ENCODE peak calls at places on chromosomes 4 and X, in six cellular contexts. One of them, this sample, is unnamed.

GRCh38 chr4:175339100-175339707 is 421.0 kb downstream of the ADAM29 start:
- DNase-seq in upper lobe of right lung: no peak
- DNase-seq in HFF-Myc: no peak
- DNase-seq in endothelial cell of umbilical vein: no peak
- DNase-seq in sigmoid colon: no peak
- DNase-seq in endodermal cell: no peak
- DNase-seq in this sample: no peak

GRCh38 chr4:138672393-138672976 is 343.1 kb upstream of the NOCT start:
- DNase-seq in upper lobe of right lung: no peak
- DNase-seq in HFF-Myc: no peak
- DNase-seq in endothelial cell of umbilical vein: no peak
- DNase-seq in sigmoid colon: no peak
- DNase-seq in endodermal cell: no peak
- DNase-seq in this sample: peak

GRCh38 chr4:14646831-14647230 is 355.4 kb upstream of the CPEB2 start:
- DNase-seq in upper lobe of right lung: no peak
- DNase-seq in HFF-Myc: no peak
- DNase-seq in endothelial cell of umbilical vein: no peak
- DNase-seq in sigmoid colon: no peak
- DNase-seq in endodermal cell: no peak
- DNase-seq in this sample: no peak

GRCh38 chrX:57451426-57452020 is 140.3 kb upstream of the ZXDB start:
- DNase-seq in upper lobe of right lung: no peak
- DNase-seq in HFF-Myc: no peak
- DNase-seq in endothelial cell of umbilical vein: peak
- DNase-seq in sigmoid colon: no peak
- DNase-seq in endodermal cell: no peak
- DNase-seq in this sample: no peak

GRCh38 chr4:71980976-71981375 is 50.8 kb upstream of the NPFFR2 start:
- DNase-seq in upper lobe of right lung: no peak
- DNase-seq in HFF-Myc: no peak
- DNase-seq in endothelial cell of umbilical vein: no peak
- DNase-seq in sigmoid colon: no peak
- DNase-seq in endodermal cell: no peak
- DNase-seq in this sample: no peak

GRCh38 chr4:110231869-110232268 is 33.5 kb upstream of the ELOVL6 start:
- DNase-seq in upper lobe of right lung: no peak
- DNase-seq in HFF-Myc: no peak
- DNase-seq in endothelial cell of umbilical vein: no peak
- DNase-seq in sigmoid colon: no peak
- DNase-seq in endodermal cell: no peak
- DNase-seq in this sample: no peak

GRCh38 chr4:94126669-94127068 is 81.0 kb upstream of the SMARCAD1 start:
- DNase-seq in upper lobe of right lung: no peak
- DNase-seq in HFF-Myc: no peak
- DNase-seq in endothelial cell of umbilical vein: no peak
- DNase-seq in sigmoid colon: no peak
- DNase-seq in endodermal cell: no peak
- DNase-seq in this sample: no peak

GRCh38 chr4:76943129-76943620 is 6.4 kb upstream of the SEPTIN11 start:
- DNase-seq in upper lobe of right lung: no peak
- DNase-seq in HFF-Myc: no peak
- DNase-seq in endothelial cell of umbilical vein: peak
- DNase-seq in sigmoid colon: no peak
- DNase-seq in endodermal cell: no peak
- DNase-seq in this sample: no peak

GRCh38 chr4:183758006-183758734 is 99.1 kb downstream of the TRAPPC11 start:
- DNase-seq in upper lobe of right lung: no peak
- DNase-seq in HFF-Myc: no peak
- DNase-seq in endothelial cell of umbilical vein: no peak
- DNase-seq in sigmoid colon: no peak
- DNase-seq in endodermal cell: peak
- DNase-seq in this sample: no peak

GRCh38 chrX:130909469-130910136 is 6.6 kb upstream of the ENOX2 start:
- DNase-seq in upper lobe of right lung: no peak
- DNase-seq in HFF-Myc: no peak
- DNase-seq in endothelial cell of umbilical vein: no peak
- DNase-seq in sigmoid colon: no peak
- DNase-seq in endodermal cell: no peak
- DNase-seq in this sample: no peak

GRCh38 chrX:130916636-130917422 is 13.8 kb upstream of the ENOX2 start:
- DNase-seq in upper lobe of right lung: no peak
- DNase-seq in HFF-Myc: peak
- DNase-seq in endothelial cell of umbilical vein: peak
- DNase-seq in sigmoid colon: no peak
- DNase-seq in endodermal cell: peak
- DNase-seq in this sample: peak

GRCh38 chrX:130915302-130915701 is 12.3 kb upstream of the ENOX2 start:
- DNase-seq in upper lobe of right lung: no peak
- DNase-seq in HFF-Myc: no peak
- DNase-seq in endothelial cell of umbilical vein: no peak
- DNase-seq in sigmoid colon: no peak
- DNase-seq in endodermal cell: no peak
- DNase-seq in this sample: no peak
- TF ChIP-seq CTCF in upper lobe of right lung: no peak
- TF ChIP-seq CTCF in HFF-Myc: no peak
- TF ChIP-seq CTCF in endothelial cell of umbilical vein: no peak
- TF ChIP-seq CTCF in sigmoid colon: no peak
- TF ChIP-seq CTCF in endodermal cell: no peak
- TF ChIP-seq CTCF in this sample: no peak

GRCh38 chr4:99947608-99948007 is 1.2 kb upstream of the DNAJB14 start:
- DNase-seq in upper lobe of right lung: no peak
- DNase-seq in HFF-Myc: no peak
- DNase-seq in endothelial cell of umbilical vein: no peak
- DNase-seq in sigmoid colon: no peak
- DNase-seq in endodermal cell: no peak
- DNase-seq in this sample: no peak

GRCh38 chr4:99945718-99946345 is 586 bp downstream of the DNAJB14 start:
- DNase-seq in upper lobe of right lung: no peak
- DNase-seq in HFF-Myc: no peak
- DNase-seq in endothelial cell of umbilical vein: peak
- DNase-seq in sigmoid colon: peak
- DNase-seq in endodermal cell: no peak
- DNase-seq in this sample: peak

GRCh38 chr4:99949034-99949998 is 759 bp downstream of the H2AZ1 start:
- DNase-seq in upper lobe of right lung: peak
- DNase-seq in HFF-Myc: peak
- DNase-seq in endothelial cell of umbilical vein: peak
- DNase-seq in sigmoid colon: peak
- DNase-seq in endodermal cell: peak
- DNase-seq in this sample: peak

GRCh38 chr4:99946346-99947189 is at the start of gene DNAJB14:
- DNase-seq in upper lobe of right lung: peak
- DNase-seq in HFF-Myc: no peak
- DNase-seq in endothelial cell of umbilical vein: peak
- DNase-seq in sigmoid colon: peak
- DNase-seq in endodermal cell: peak
- DNase-seq in this sample: peak

GRCh38 chr4:99947190-99947578 is 766 bp upstream of the DNAJB14 start:
- DNase-seq in upper lobe of right lung: no peak
- DNase-seq in HFF-Myc: no peak
- DNase-seq in endothelial cell of umbilical vein: peak
- DNase-seq in sigmoid colon: no peak
- DNase-seq in endodermal cell: no peak
- DNase-seq in this sample: no peak
- H3K4me3 ChIP-seq in upper lobe of right lung: peak
- H3K4me3 ChIP-seq in HFF-Myc: peak
- H3K4me3 ChIP-seq in endothelial cell of umbilical vein: peak
- H3K4me3 ChIP-seq in sigmoid colon: peak
- H3K4me3 ChIP-seq in endodermal cell: peak
- H3K4me3 ChIP-seq in this sample: peak

GRCh38 chr4:163679189-163679588 is 184.7 kb downstream of the TMA16 start:
- DNase-seq in upper lobe of right lung: no peak
- DNase-seq in HFF-Myc: no peak
- DNase-seq in endothelial cell of umbilical vein: no peak
- DNase-seq in sigmoid colon: no peak
- DNase-seq in endodermal cell: no peak
- DNase-seq in this sample: peak
- TF ChIP-seq CTCF in upper lobe of right lung: no peak
- TF ChIP-seq CTCF in HFF-Myc: no peak
- TF ChIP-seq CTCF in endothelial cell of umbilical vein: no peak
- TF ChIP-seq CTCF in sigmoid colon: no peak
- TF ChIP-seq CTCF in endodermal cell: peak
- TF ChIP-seq CTCF in this sample: peak

DNA sequence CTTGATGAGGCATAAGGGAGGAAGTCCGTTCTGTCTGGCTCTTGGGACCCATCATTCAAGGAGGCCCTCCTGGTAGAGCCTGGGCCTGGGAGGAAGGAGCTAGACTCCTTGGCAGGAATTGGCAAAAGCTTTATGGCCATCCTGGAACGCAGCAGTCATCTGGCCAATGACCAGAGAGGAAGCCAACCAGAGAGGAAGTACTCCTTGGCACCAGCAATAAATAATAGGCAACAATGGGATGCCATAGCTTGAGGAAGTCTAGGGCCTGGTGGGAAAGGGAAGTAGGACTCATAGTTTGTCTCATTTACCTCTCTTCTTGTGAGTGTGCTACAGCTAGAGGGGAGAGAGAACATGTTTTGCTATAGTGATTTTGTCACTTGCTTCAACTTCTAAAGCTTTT is 53.1 kb downstream of the MSN start:
- DNase-seq in upper lobe of right lung: no peak
- DNase-seq in HFF-Myc: no peak
- DNase-seq in endothelial cell of umbilical vein: peak
- DNase-seq in sigmoid colon: no peak
- DNase-seq in endodermal cell: no peak
- DNase-seq in this sample: no peak
- H3K4me3 ChIP-seq in upper lobe of right lung: no peak
- H3K4me3 ChIP-seq in HFF-Myc: no peak
- H3K4me3 ChIP-seq in endothelial cell of umbilical vein: no peak
- H3K4me3 ChIP-seq in sigmoid colon: no peak
- H3K4me3 ChIP-seq in endodermal cell: no peak
- H3K4me3 ChIP-seq in this sample: no peak

DNA sequence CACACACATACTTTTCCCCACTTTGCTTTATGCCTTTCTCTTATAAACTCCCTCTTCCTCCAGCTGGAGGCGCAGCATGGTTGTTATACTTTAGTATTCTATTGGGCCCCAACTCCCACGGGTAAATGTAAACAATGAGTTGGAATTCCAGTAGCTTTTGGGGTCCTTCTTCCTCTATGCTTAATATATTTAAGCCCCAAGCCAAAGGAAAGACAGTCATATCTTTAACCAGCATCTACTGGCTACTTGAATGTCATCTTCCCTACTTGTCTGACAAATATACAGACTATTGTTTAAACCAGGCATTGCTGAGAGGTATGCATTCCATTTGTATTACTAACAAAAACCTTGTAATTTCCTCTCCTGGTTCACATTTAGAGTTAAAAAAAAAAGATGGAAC is 72.9 kb downstream of the WDR19 start:
- DNase-seq in upper lobe of right lung: no peak
- DNase-seq in HFF-Myc: peak
- DNase-seq in endothelial cell of umbilical vein: peak
- DNase-seq in sigmoid colon: no peak
- DNase-seq in endodermal cell: no peak
- DNase-seq in this sample: no peak
- TF ChIP-seq CTCF in upper lobe of right lung: no peak
- TF ChIP-seq CTCF in HFF-Myc: peak
- TF ChIP-seq CTCF in endothelial cell of umbilical vein: peak
- TF ChIP-seq CTCF in sigmoid colon: no peak
- TF ChIP-seq CTCF in endodermal cell: peak
- TF ChIP-seq CTCF in this sample: no peak

GRCh38 chr4:42331914-42332368 is 65.3 kb upstream of the SHISA3 start:
- DNase-seq in upper lobe of right lung: no peak
- DNase-seq in HFF-Myc: no peak
- DNase-seq in endothelial cell of umbilical vein: peak
- DNase-seq in sigmoid colon: peak
- DNase-seq in endodermal cell: no peak
- DNase-seq in this sample: peak
- H3K4me3 ChIP-seq in upper lobe of right lung: no peak
- H3K4me3 ChIP-seq in HFF-Myc: no peak
- H3K4me3 ChIP-seq in endothelial cell of umbilical vein: no peak
- H3K4me3 ChIP-seq in sigmoid colon: no peak
- H3K4me3 ChIP-seq in endodermal cell: no peak
- H3K4me3 ChIP-seq in this sample: no peak

GRCh38 chr4:105145059-105145912 is 1.4 kb upstream of the TET2 start:
- DNase-seq in upper lobe of right lung: no peak
- DNase-seq in HFF-Myc: no peak
- DNase-seq in endothelial cell of umbilical vein: peak
- DNase-seq in sigmoid colon: no peak
- DNase-seq in endodermal cell: no peak
- DNase-seq in this sample: peak

GRCh38 chr4:105137460-105137859 is 9.2 kb upstream of the TET2 start:
- DNase-seq in upper lobe of right lung: no peak
- DNase-seq in HFF-Myc: no peak
- DNase-seq in endothelial cell of umbilical vein: no peak
- DNase-seq in sigmoid colon: no peak
- DNase-seq in endodermal cell: no peak
- DNase-seq in this sample: no peak

GRCh38 chr4:105145913-105146285 is 777 bp upstream of the TET2 start:
- DNase-seq in upper lobe of right lung: peak
- DNase-seq in HFF-Myc: no peak
- DNase-seq in endothelial cell of umbilical vein: peak
- DNase-seq in sigmoid colon: peak
- DNase-seq in endodermal cell: peak
- DNase-seq in this sample: peak

GRCh38 chr4:105139646-105140045 is 7.0 kb upstream of the TET2 start:
- DNase-seq in upper lobe of right lung: no peak
- DNase-seq in HFF-Myc: no peak
- DNase-seq in endothelial cell of umbilical vein: no peak
- DNase-seq in sigmoid colon: no peak
- DNase-seq in endodermal cell: no peak
- DNase-seq in this sample: no peak

GRCh38 chr4:105140684-105141490 is 5.8 kb upstream of the TET2 start:
- DNase-seq in upper lobe of right lung: no peak
- DNase-seq in HFF-Myc: no peak
- DNase-seq in endothelial cell of umbilical vein: peak
- DNase-seq in sigmoid colon: no peak
- DNase-seq in endodermal cell: peak
- DNase-seq in this sample: peak
- TF ChIP-seq CTCF in upper lobe of right lung: peak
- TF ChIP-seq CTCF in HFF-Myc: peak
- TF ChIP-seq CTCF in endothelial cell of umbilical vein: peak
- TF ChIP-seq CTCF in sigmoid colon: peak
- TF ChIP-seq CTCF in endodermal cell: peak
- TF ChIP-seq CTCF in this sample: peak

GRCh38 chr4:1055721-1056590 is 44.5 kb downstream of the FGFRL1 start:
- DNase-seq in upper lobe of right lung: peak
- DNase-seq in HFF-Myc: no peak
- DNase-seq in endothelial cell of umbilical vein: no peak
- DNase-seq in sigmoid colon: peak
- DNase-seq in endodermal cell: peak
- DNase-seq in this sample: peak
- H3K4me3 ChIP-seq in upper lobe of right lung: peak
- H3K4me3 ChIP-seq in HFF-Myc: no peak
- H3K4me3 ChIP-seq in endothelial cell of umbilical vein: no peak
- H3K4me3 ChIP-seq in sigmoid colon: no peak
- H3K4me3 ChIP-seq in endodermal cell: no peak
- H3K4me3 ChIP-seq in this sample: no peak

GRCh38 chr4:87033902-87034301 is 99.1 kb downstream of the AFF1 start:
- DNase-seq in upper lobe of right lung: no peak
- DNase-seq in HFF-Myc: no peak
- DNase-seq in endothelial cell of umbilical vein: peak
- DNase-seq in sigmoid colon: no peak
- DNase-seq in endodermal cell: peak
- DNase-seq in this sample: no peak
- TF ChIP-seq CTCF in upper lobe of right lung: no peak
- TF ChIP-seq CTCF in HFF-Myc: no peak
- TF ChIP-seq CTCF in endothelial cell of umbilical vein: peak
- TF ChIP-seq CTCF in sigmoid colon: no peak
- TF ChIP-seq CTCF in endodermal cell: peak
- TF ChIP-seq CTCF in this sample: no peak